ENCODE peak calls at places on chromosomes 12 and 14, in four cellular contexts. F, D, K and R are unnamed samples.
A peak's percentile ranks its signal among the peaks of the same experiment; 100 is the strongest.

GRCh38 chr14:68392393-68393085 is 400.3 kb downstream of the ZFP36L1 start:
- DNase-seq in F (no peak), D (no peak), K (peak; percentile 62), R (no peak)

GRCh38 chr14:21525571-21525970 is 575 bp downstream of the SALL2 start:
- DNase-seq in F (no peak), D (peak; percentile 79), K (peak; percentile 40), R (no peak)

GRCh38 chr14:73477618-73478266 is 13.0 kb upstream of the RIOX1 start:
- DNase-seq in F (no peak), D (no peak), K (no peak), R (no peak)

GRCh38 chr12:98955284-98955683 is 310.2 kb downstream of the APAF1 start:
- DNase-seq in F (no peak), D (peak; percentile 19), K (no peak), R (peak; percentile 21)

GRCh38 chr14:74945261-74945851 is 10.0 kb downstream of the PGF start:
- DNase-seq in F (no peak), D (no peak), K (no peak), R (peak; percentile 22)

GRCh38 chr12:75943730-75944096 is 87.9 kb downstream of the PHLDA1 start:
- DNase-seq in F (no peak), D (no peak), K (no peak), R (no peak)

GRCh38 chr12:124046206-124046740 is 73.3 kb downstream of the ZNF664 start:
- DNase-seq in F (no peak), D (no peak), K (no peak), R (peak; percentile 27)

GRCh38 chr14:89125216-89125615 is 291.8 kb downstream of the FOXN3 start:
- DNase-seq in F (no peak), D (no peak), K (no peak), R (no peak)

GRCh38 chr14:89425931-89426330 is 8.9 kb upstream of the FOXN3 start:
- DNase-seq in F (peak; percentile 92), D (no peak), K (no peak), R (peak; percentile 98)

GRCh38 chr12:46209914-46210834 is 58.7 kb downstream of the SLC38A1 start:
- DNase-seq in F (no peak), D (peak; percentile 43), K (peak; percentile 38), R (peak; percentile 44)

GRCh38 chr14:81831128-81831815 is 297.6 kb upstream of the SEL1L start:
- DNase-seq in F (no peak), D (peak; percentile 24), K (no peak), R (no peak)

GRCh38 chr14:105126126-105126969 is 42.2 kb downstream of the JAG2 start:
- DNase-seq in F (no peak), D (no peak), K (peak; percentile 9), R (no peak)

GRCh38 chr14:89688520-89688919 is 266.0 kb downstream of the EFCAB11 start:
- DNase-seq in F (no peak), D (no peak), K (no peak), R (no peak)